ENCODE peak calls at places on chromosomes 3 and 15, in seven cellular contexts. Q is sigmoid colon, D is breast epithelium, K is IMR-90, J is HCT116, B is Peyer's patch, H is uterus. I is an unnamed sample. For H3K27me3, the result is how much of the 10 kb centered on the place peaks cover.

GRCh38 chr3:14657579-14657978 is 6.0 kb downstream of the CCDC174 start:
- DNase-seq in Q (no peak), J (no peak), H (no peak), K (no peak), D (no peak), B (no peak), I (no peak)

GRCh38 chr15:48084759-48085420 is 35.9 kb upstream of the SLC24A5 start:
- DNase-seq in B (no peak), J (no peak), K (peak), Q (no peak), H (no peak), D (no peak), I (no peak)

GRCh38 chr3:149383703-149384102 is 6.3 kb upstream of the TM4SF1 start:
- DNase-seq in J (no peak), Q (no peak), H (no peak), D (no peak), B (no peak), K (no peak), I (no peak)

GRCh38 chr3:38131621-38132369 is 5.1 kb downstream of the ACAA1 start:
- DNase-seq in K (peak), J (no peak), Q (no peak), D (no peak), H (peak), B (no peak), I (no peak)

GRCh38 chr3:171416061-171416460 is 44.1 kb downstream of the TNIK start:
- DNase-seq in D (no peak), Q (no peak), B (no peak), H (no peak), J (no peak), K (peak), I (no peak)

GRCh38 chr3:51343918-51344687 is 41.0 kb upstream of the MANF start:
- DNase-seq in Q (peak), D (no peak), H (no peak), B (no peak), J (peak), K (peak), I (no peak)

GRCh38 chr3:181230258-181230657 is 240.7 kb upstream of the DNAJC19 start:
- DNase-seq in K (no peak), H (no peak), D (no peak), B (no peak), Q (no peak), J (no peak), I (no peak)

GRCh38 chr15:28904541-28905303 is 18.9 kb downstream of the APBA2 start:
- DNase-seq in Q (no peak), D (no peak), H (no peak), B (peak), J (no peak), K (no peak), I (no peak)

GRCh38 chr3:175620093-175620492 is 761.0 kb downstream of the NAALADL2 start:
- DNase-seq in H (no peak), D (no peak), Q (no peak), J (no peak), B (no peak), K (no peak), I (no peak)

GRCh38 chr3:150762662-150763121 is 277 bp downstream of the SIAH2 start:
- DNase-seq in H (no peak), J (no peak), K (no peak), Q (no peak), D (no peak), B (no peak), I (no peak)

GRCh38 chr3:117788499-117788898 is 1078.9 kb downstream of the TUSC7 start:
- DNase-seq in D (no peak), J (no peak), Q (no peak), K (no peak), B (no peak), H (no peak), I (no peak)

GRCh38 chr3:179653777-179654117 is 907 bp downstream of the USP13 start:
- DNase-seq in H (no peak), D (no peak), K (no peak), B (peak), Q (no peak), J (no peak), I (no peak)

GRCh38 chr3:141949972-141950371 is 73.5 kb downstream of the ATP1B3 start:
- DNase-seq in B (no peak), D (no peak), H (no peak), Q (no peak), K (no peak), J (no peak), I (no peak)

GRCh38 chr3:43317461-43318316 is 31.3 kb downstream of the SNRK start:
- DNase-seq in B (no peak), K (no peak), D (no peak), H (peak), J (no peak), Q (no peak), I (no peak)

GRCh38 chr3:125381743-125382142 is 6.6 kb upstream of the ZNF148 start:
- DNase-seq in D (no peak), Q (no peak), B (no peak), K (peak), J (no peak), H (no peak), I (no peak)

GRCh38 chr3:150544726-150545125 is 1.6 kb downstream of the SERP1 start:
- DNase-seq in B (no peak), J (no peak), H (no peak), K (peak), D (no peak), Q (no peak), I (no peak)

GRCh38 chr3:48478631-48479555 is 25.1 kb downstream of the SHISA5 start:
- DNase-seq in K (no peak), D (no peak), B (no peak), H (no peak), J (no peak), Q (no peak), I (no peak)

GRCh38 chr3:196202516-196202970 is 8.7 kb downstream of the ZDHHC19 start:
- DNase-seq in D (no peak), K (peak), B (no peak), H (no peak), J (no peak), Q (peak), I (no peak)

GRCh38 chr3:88061749-88062148 is 2.7 kb downstream of the ZNF654 start:
- DNase-seq in Q (no peak), K (no peak), B (no peak), J (no peak), H (no peak), D (no peak), I (no peak)

GRCh38 chr3:46200211-46200610 is 7.9 kb downstream of the CCR1 start:
- DNase-seq in H (no peak), K (no peak), B (no peak), D (no peak), Q (no peak), J (no peak), I (peak)

GRCh38 chr3:150253622-150254021 is 154.5 kb upstream of the TSC22D2 start:
- DNase-seq in B (no peak), D (no peak), K (no peak), H (no peak), Q (no peak), J (no peak), I (no peak)

GRCh38 chr15:67331676-67332075 is 77.1 kb downstream of the IQCH start:
- DNase-seq in H (no peak), Q (no peak), B (no peak), D (no peak), K (peak), J (no peak), I (no peak)

GRCh38 chr3:177229791-177230190 is 32.5 kb upstream of the TBL1XR1 start:
- DNase-seq in K (peak), B (no peak), D (no peak), H (no peak), J (no peak), Q (no peak), I (no peak)

GRCh38 chr15:89749951-89750559 is 994 bp downstream of the MESP1 start:
- DNase-seq in B (no peak), J (no peak), D (no peak), H (no peak), K (no peak), Q (no peak), I (no peak)

GRCh38 chr3:42123012-42123581 is 31.9 kb downstream of the TRAK1 start:
- DNase-seq in D (peak), K (peak), H (no peak), Q (peak), J (no peak), B (no peak), I (no peak)

GRCh38 chr15:51801391-51801835 is 28.0 kb upstream of the TMOD3 start:
- DNase-seq in B (no peak), D (no peak), J (peak), Q (no peak), K (peak), H (no peak), I (no peak)

GRCh38 chr3:108091498-108092259 is 848 bp upstream of the CD47 start:
- DNase-seq in K (no peak), B (no peak), D (no peak), Q (no peak), J (no peak), H (no peak), I (no peak)

GRCh38 chr15:84023636-84024035 is 211.9 kb upstream of the GOLGA6L4 start:
- DNase-seq in Q (no peak), K (peak), B (no peak), D (no peak), H (peak), J (peak), I (peak)

GRCh38 chr3:42846682-42847522 is 28.8 kb downstream of the CYP8B1 start:
- DNase-seq in J (no peak), K (no peak), D (no peak), H (no peak), B (no peak), Q (no peak), I (no peak)

GRCh38 chr3:11808231-11808630 is 38.5 kb downstream of the TAMM41 start:
- DNase-seq in K (peak), D (no peak), Q (peak), H (no peak), J (no peak), B (no peak), I (no peak)

GRCh38 chr3:142279965-142280590 is 54.7 kb upstream of the GK5 start:
- DNase-seq in H (peak), D (peak), K (peak), B (no peak), Q (peak), J (peak), I (no peak)

GRCh38 chr15:98069256-98069655 is 108.8 kb downstream of the ARRDC4 start:
- DNase-seq in J (no peak), H (no peak), D (no peak), Q (no peak), K (no peak), B (no peak), I (no peak)

GRCh38 chr3:11718582-11719405 is 75.1 kb upstream of the VGLL4 start:
- DNase-seq in H (peak), B (peak), Q (peak), D (peak), K (peak), J (peak), I (no peak)

GRCh38 chr3:25648925-25649828 is 15.5 kb downstream of the TOP2B start:
- DNase-seq in B (no peak), H (no peak), D (no peak), J (no peak), K (no peak), Q (no peak), I (no peak)

GRCh38 chr3:46943237-46944187 is 33.0 kb downstream of the CCDC12 start:
- DNase-seq in K (no peak), H (no peak), D (no peak), J (peak), Q (no peak), B (peak), I (no peak)

GRCh38 chr3:69051796-69052566 is at the start of gene TMF1:
- DNase-seq in B (peak), H (peak), K (peak), D (peak), Q (peak), J (peak), I (peak)

GRCh38 chr15:59532770-59533379 is 78.7 kb upstream of the GCNT3 start:
- DNase-seq in J (peak), Q (peak), H (no peak), K (peak), B (no peak), D (no peak), I (no peak)

GRCh38 chr15:74175271-74176191 is 2.0 kb downstream of the ISLR start:
- DNase-seq in B (peak), J (no peak), K (no peak), Q (peak), D (peak), H (peak), I (no peak)

GRCh38 chr3:49461443-49462171 is 8.5 kb upstream of the DAG1 start:
- DNase-seq in Q (no peak), J (no peak), K (peak), D (no peak), B (no peak), H (no peak), I (no peak)

DNA sequence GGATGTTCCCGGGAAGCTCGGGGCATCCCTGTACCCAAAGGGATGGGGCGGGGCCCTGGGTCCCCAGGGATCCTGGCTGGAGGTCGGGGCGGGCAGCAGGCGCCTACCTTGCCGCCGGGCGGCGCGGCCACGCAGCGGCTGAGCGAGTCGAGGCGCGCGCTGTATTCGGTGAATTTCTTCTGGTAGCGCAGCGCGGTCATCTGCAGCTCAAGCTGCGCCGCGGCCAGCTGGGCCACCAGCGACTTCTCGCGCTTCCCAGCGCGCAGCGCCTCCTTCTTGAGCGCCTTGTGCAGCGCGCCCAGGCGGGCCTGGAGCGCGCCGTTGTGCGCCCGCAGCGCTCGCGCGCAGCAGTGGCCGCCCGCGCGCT is 762 bp downstream of the PDZRN3 start:
- DNase-seq in D (no peak), Q (peak), H (peak), K (peak), J (no peak), B (peak), I (no peak)
- TF ChIP-seq POLR2A in D (no peak), Q (no peak), H (no peak), K (no peak), J (no peak), B (no peak), I (no peak)

GRCh38 chr3:185120126-185120525 is 32.7 kb downstream of the C3orf70 start:
- DNase-seq in H (no peak), D (no peak), J (no peak), Q (no peak), K (no peak), B (no peak), I (no peak)
- H3K27me3 ChIP-seq in H (under half), D (under half), J (under half), Q (under half), K (under half), B (under half), I (under half)

GRCh38 chr3:113183748-113184661 is 27.4 kb upstream of the BOC start:
- DNase-seq in B (no peak), Q (no peak), K (peak), H (no peak), J (no peak), D (no peak), I (peak)

GRCh38 chr3:113174806-113175490 is 36.4 kb upstream of the BOC start:
- DNase-seq in J (no peak), Q (no peak), H (no peak), K (peak), D (no peak), B (no peak), I (no peak)

GRCh38 chr3:113179235-113179829 is 32.0 kb upstream of the BOC start:
- DNase-seq in J (no peak), H (no peak), D (no peak), K (no peak), Q (no peak), B (no peak), I (peak)
- TF ChIP-seq POLR2A in J (no peak), H (no peak), D (no peak), K (no peak), Q (no peak), B (no peak), I (no peak)

DNA sequence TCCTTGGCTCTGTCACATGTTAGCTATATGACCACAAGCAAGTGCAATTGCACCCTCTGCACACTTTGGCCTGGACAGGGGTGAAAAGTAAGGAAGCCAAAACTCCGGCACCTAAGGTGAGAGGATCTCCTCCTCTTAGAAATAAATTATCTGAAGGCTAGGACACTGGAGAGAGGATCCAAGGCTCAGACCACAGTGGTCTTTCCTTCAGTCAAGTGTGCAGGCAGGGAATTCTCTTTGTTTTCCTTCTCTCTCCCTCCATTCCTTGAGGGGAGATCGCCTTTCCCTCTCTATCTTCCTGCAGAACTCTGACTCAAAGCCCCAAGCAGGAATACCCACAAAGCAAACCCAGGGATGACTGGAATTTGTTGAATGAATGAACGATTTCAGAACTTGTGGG is 3.1 kb upstream of the MEGF11 start:
- DNase-seq in K (no peak), H (no peak), B (no peak), D (no peak), J (no peak), Q (no peak), I (no peak)
- H3K27me3 ChIP-seq in K (half or more), H (under half), B (under half), D (under half), J (under half), Q (under half), I (under half)

GRCh38 chr15:50248994-50249586 is 16.4 kb downstream of the HDC start:
- DNase-seq in Q (no peak), D (no peak), J (no peak), B (no peak), H (no peak), K (peak), I (no peak)

GRCh38 chr15:50249704-50250103 is 15.8 kb downstream of the HDC start:
- DNase-seq in D (no peak), K (no peak), Q (no peak), J (no peak), H (no peak), B (no peak), I (no peak)

GRCh38 chr15:50250789-50251394 is 14.6 kb downstream of the HDC start:
- DNase-seq in K (no peak), Q (no peak), J (no peak), B (no peak), D (no peak), H (no peak), I (no peak)

GRCh38 chr15:50244959-50245624 is 20.4 kb downstream of the HDC start:
- DNase-seq in K (no peak), J (no peak), B (no peak), Q (no peak), H (no peak), D (no peak), I (no peak)

DNA sequence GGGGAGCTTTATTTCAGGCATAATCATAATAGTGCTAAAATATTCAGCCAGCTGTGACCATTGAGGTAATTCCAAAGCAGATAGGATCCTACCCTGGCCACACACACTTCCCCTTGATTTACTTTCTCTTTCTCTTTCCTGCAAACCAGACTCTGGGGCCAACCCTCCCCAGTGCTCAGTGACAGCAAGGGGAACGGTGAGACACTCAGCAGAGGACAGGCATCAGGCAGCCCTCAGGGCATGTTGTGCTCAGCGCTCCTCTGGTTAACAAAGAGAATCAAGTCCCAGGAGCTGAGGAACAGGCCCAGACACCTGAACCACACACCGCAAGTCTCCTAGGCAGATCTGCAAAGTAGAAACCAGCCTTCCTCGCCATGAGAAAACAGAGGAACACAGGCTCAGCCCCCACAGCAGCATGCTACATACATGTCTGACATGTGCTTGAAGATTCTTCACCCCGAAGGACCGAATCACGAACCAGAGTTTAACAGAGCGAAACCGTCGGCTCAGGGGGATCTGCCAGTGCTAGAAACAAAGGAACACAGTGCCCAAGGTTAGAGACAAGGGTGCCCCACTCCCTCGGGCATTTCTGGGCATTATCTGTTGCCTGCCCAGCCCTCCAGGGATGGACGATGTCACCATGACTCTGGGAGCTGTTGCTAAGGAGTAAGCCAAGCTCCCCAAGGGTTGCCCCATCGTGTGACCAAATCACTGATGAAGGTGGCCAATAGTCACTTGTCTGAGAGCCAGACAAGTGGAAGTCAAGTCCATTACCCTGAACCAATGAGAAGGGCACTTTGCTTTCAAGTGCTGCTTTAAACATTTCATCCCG is 17.5 kb downstream of the HDC start:
- DNase-seq in Q (no peak), H (no peak), D (no peak), K (no peak), J (no peak), B (no peak), I (no peak)
- TF ChIP-seq POLR2A in Q (no peak), H (no peak), D (no peak), K (no peak), J (no peak), B (no peak), I (no peak)

DNA sequence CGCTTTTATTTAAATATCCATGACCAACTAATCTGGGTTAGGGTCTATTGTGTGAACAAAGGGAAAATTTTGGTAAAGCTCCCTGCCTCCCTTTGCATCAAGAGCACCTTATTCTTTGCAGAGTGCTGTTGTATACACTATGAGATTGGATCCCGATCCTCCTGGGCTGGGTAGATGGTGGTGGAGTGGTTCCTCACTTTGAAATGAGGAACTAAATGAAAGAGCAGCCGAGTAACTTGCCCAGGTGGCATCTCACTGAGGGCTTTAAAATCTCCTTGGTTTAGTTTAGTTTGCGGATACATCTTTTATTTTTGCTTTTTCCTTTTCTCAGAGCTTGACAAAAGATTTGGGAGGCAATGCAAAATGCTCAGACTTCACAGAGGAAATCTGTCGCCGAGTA is 19.4 kb downstream of the IDH3A start:
- DNase-seq in K (no peak), D (no peak), J (no peak), B (no peak), Q (no peak), H (no peak), I (no peak)
- H3K27me3 ChIP-seq in K (under half), D (under half), J (under half), B (under half), Q (under half), H (under half), I (under half)